ENCODE peak calls at places on chromosome 14, in seven cellular contexts. P is activated T-cell treated with anti-CD3 and anti-CD28 coated beads, Interleukin-2, amount 50 U/mL, for 72 hours; K is natural killer cell; B is SK-N-SH treated with all-trans-retinoic acid at 6 μM for 48 hours; X is heart left ventricle; L is foreskin keratinocyte; M is left lung. J is an unnamed sample.

GRCh38 chr14:51743588-51744000 is 91.9 kb downstream of the FRMD6 start:
- ATAC-seq in P (peak; percentile 39), K (no peak), B (no peak), X (no peak), L (no peak), M (no peak), J (peak; percentile 49)

GRCh38 chr14:72616294-72616693 is 277.6 kb downstream of the DPF3 start:
- ATAC-seq in P (no peak), K (no peak), B (no peak), X (peak; percentile 8), L (no peak), M (no peak), J (no peak)

GRCh38 chr14:38989917-38990546 is 113.0 kb downstream of the SEC23A start:
- ATAC-seq in P (peak; percentile 26), K (peak; percentile 38), B (no peak), X (peak; percentile 56), L (peak; percentile 53), M (no peak), J (peak; percentile 69)

GRCh38 chr14:102007916-102008418 is 43.6 kb downstream of the DYNC1H1 start:
- ATAC-seq in P (no peak), K (no peak), B (no peak), X (no peak), L (no peak), M (no peak), J (no peak)

GRCh38 chr14:99201351-99202073 is 70.5 kb downstream of the BCL11B start:
- ATAC-seq in P (no peak), K (no peak), B (no peak), X (no peak), L (no peak), M (no peak), J (no peak)

GRCh38 chr14:59816931-59817330 is 53.6 kb downstream of the RTN1 start:
- ATAC-seq in P (no peak), K (no peak), B (no peak), X (no peak), L (no peak), M (no peak), J (no peak)

GRCh38 chr14:102928412-102929348 is 6.2 kb downstream of the AMN start:
- ATAC-seq in P (peak; percentile 65), K (peak; percentile 87), B (no peak), X (peak; percentile 61), L (peak; percentile 73), M (peak; percentile 91), J (peak; percentile 69)

GRCh38 chr14:54567634-54568561 is 970 bp downstream of the SAMD4A start:
- ATAC-seq in P (peak; percentile 25), K (peak; percentile 23), B (peak; percentile 14), X (peak; percentile 2), L (peak; percentile 0), M (peak; percentile 5), J (peak; percentile 25)

GRCh38 chr14:56131004-56131864 is 13.0 kb downstream of the PELI2 start:
- ATAC-seq in P (peak; percentile 76), K (no peak), B (no peak), X (no peak), L (no peak), M (peak; percentile 32), J (peak; percentile 80)

GRCh38 chr14:79201545-79202247 is 1009.6 kb downstream of the DIO2 start:
- ATAC-seq in P (no peak), K (no peak), B (no peak), X (no peak), L (no peak), M (peak; percentile 68), J (no peak)

GRCh38 chr14:88749139-88749538 is 43.6 kb downstream of the EML5 start:
- ATAC-seq in P (no peak), K (no peak), B (no peak), X (no peak), L (peak; percentile 83), M (no peak), J (no peak)

GRCh38 chr14:49950275-49951250 is 57.7 kb downstream of the ARF6 start:
- ATAC-seq in P (peak; percentile 68), K (no peak), B (no peak), X (peak; percentile 26), L (peak; percentile 84), M (peak; percentile 73), J (peak; percentile 87)

GRCh38 chr14:91108941-91109611 is 4.8 kb upstream of the DGLUCY start:
- ATAC-seq in P (peak; percentile 61), K (no peak), B (no peak), X (no peak), L (no peak), M (no peak), J (peak; percentile 68)

J was measured in activated T-helper 17 cell treated with anti-CD3 and anti-CD28 coated beads, Interleukin-2, amount 50 U/mL, for 72 hours.